ENCODE peak calls at places on chromosomes 6 and 20, in four cellular contexts. One of them, this sample, is unnamed.

GRCh38 chr20:20412750-20413149 is 44.8 kb downstream of the INSM1 start:
- DNase-seq in HL-60: no peak
- DNase-seq in K562: no peak
- DNase-seq in GM12878: no peak
- DNase-seq in this sample: no peak

GRCh38 chr6:6696867-6697531 is 108.5 kb downstream of the LY86 start:
- DNase-seq in K562: peak; percentile 81
- DNase-seq in HL-60: peak; percentile 81
- DNase-seq in GM12878: no peak
- DNase-seq in this sample: no peak

GRCh38 chr20:54115172-54115854 is 44.9 kb upstream of the BCAS1 start:
- DNase-seq in K562: no peak
- DNase-seq in GM12878: no peak
- DNase-seq in HL-60: no peak
- DNase-seq in this sample: no peak

GRCh38 chr6:129672883-129673631 is 36.9 kb downstream of the ARHGAP18 start:
- DNase-seq in K562: no peak
- DNase-seq in GM12878: peak; percentile 60
- DNase-seq in HL-60: no peak
- DNase-seq in this sample: no peak

GRCh38 chr6:160198577-160199211 is 59.9 kb downstream of the SLC22A2 start:
- DNase-seq in K562: no peak
- DNase-seq in GM12878: no peak
- DNase-seq in HL-60: no peak
- DNase-seq in this sample: no peak

GRCh38 chr20:48012401-48012974 is 227.2 kb upstream of the SULF2 start:
- DNase-seq in K562: no peak
- DNase-seq in HL-60: no peak
- DNase-seq in GM12878: no peak
- DNase-seq in this sample: no peak

GRCh38 chr20:37526839-37527637 is 638 bp downstream of the BLCAP start:
- DNase-seq in HL-60: no peak
- DNase-seq in K562: no peak
- DNase-seq in GM12878: no peak
- DNase-seq in this sample: no peak

GRCh38 chr6:15431762-15432495 is 186.1 kb downstream of the JARID2 start:
- DNase-seq in HL-60: no peak
- DNase-seq in K562: no peak
- DNase-seq in GM12878: no peak
- DNase-seq in this sample: no peak

GRCh38 chr20:58956078-58956477 is 25.0 kb upstream of the NELFCD start:
- DNase-seq in HL-60: peak; percentile 97
- DNase-seq in GM12878: no peak
- DNase-seq in K562: no peak
- DNase-seq in this sample: no peak

GRCh38 chr6:25717856-25718740 is 36.4 kb upstream of the SLC17A4 start:
- DNase-seq in GM12878: no peak
- DNase-seq in HL-60: peak; percentile 2
- DNase-seq in K562: peak; percentile 35
- DNase-seq in this sample: no peak

GRCh38 chr6:12479885-12480284 is 189.7 kb downstream of the EDN1 start:
- DNase-seq in K562: no peak
- DNase-seq in GM12878: no peak
- DNase-seq in HL-60: no peak
- DNase-seq in this sample: no peak

GRCh38 chr20:63519765-63520593 is 586 bp upstream of the PPDPF start:
- DNase-seq in K562: peak; percentile 71
- DNase-seq in GM12878: no peak
- DNase-seq in HL-60: no peak
- DNase-seq in this sample: no peak

GRCh38 chr20:63695419-63696310 is 787 bp upstream of the TNFRSF6B start:
- DNase-seq in K562: peak; percentile 7
- DNase-seq in HL-60: no peak
- DNase-seq in GM12878: no peak
- DNase-seq in this sample: peak; percentile 29

GRCh38 chr6:112253505-112253841 is 894 bp downstream of the LAMA4 start:
- DNase-seq in K562: no peak
- DNase-seq in HL-60: no peak
- DNase-seq in GM12878: no peak
- DNase-seq in this sample: no peak

GRCh38 chr6:24448828-24449525 is 40.4 kb downstream of the GPLD1 start:
- DNase-seq in HL-60: no peak
- DNase-seq in K562: no peak
- DNase-seq in GM12878: no peak
- DNase-seq in this sample: no peak

GRCh38 chr6:154590770-154591169 is 80.3 kb upstream of the CNKSR3 start:
- DNase-seq in GM12878: no peak
- DNase-seq in HL-60: no peak
- DNase-seq in K562: no peak
- DNase-seq in this sample: no peak

GRCh38 chr20:56978475-56978874 is 288.0 kb downstream of the BMP7 start:
- DNase-seq in GM12878: no peak
- DNase-seq in K562: no peak
- DNase-seq in HL-60: no peak
- DNase-seq in this sample: no peak

GRCh38 chr6:157120523-157121232 is 202.6 kb downstream of the TMEM242 start:
- DNase-seq in K562: no peak
- DNase-seq in HL-60: no peak
- DNase-seq in GM12878: no peak
- DNase-seq in this sample: no peak

GRCh38 chr6:127119361-127120108 is 1.1 kb downstream of the RSPO3 start:
- DNase-seq in HL-60: no peak
- DNase-seq in K562: no peak
- DNase-seq in GM12878: no peak
- DNase-seq in this sample: peak; percentile 31

GRCh38 chr20:38109657-38110524 is 55.2 kb downstream of the TGM2 start:
- DNase-seq in HL-60: no peak
- DNase-seq in GM12878: no peak
- DNase-seq in K562: no peak
- DNase-seq in this sample: no peak

GRCh38 chr6:37182736-37183590 is 13.0 kb downstream of the PIM1 start:
- DNase-seq in K562: peak; percentile 92
- DNase-seq in GM12878: peak; percentile 32
- DNase-seq in HL-60: no peak
- DNase-seq in this sample: no peak

GRCh38 chr6:137094411-137095008 is 49.7 kb upstream of the IL20RA start:
- DNase-seq in K562: peak; percentile 50
- DNase-seq in GM12878: peak; percentile 91
- DNase-seq in HL-60: peak; percentile 43
- DNase-seq in this sample: no peak

GRCh38 chr6:51934098-51934497 is 153.3 kb downstream of the PKHD1 start:
- DNase-seq in K562: peak; percentile 44
- DNase-seq in GM12878: no peak
- DNase-seq in HL-60: no peak
- DNase-seq in this sample: no peak

GRCh38 chr6:39206250-39206721 is 23.0 kb downstream of the KCNK5 start:
- DNase-seq in GM12878: no peak
- DNase-seq in HL-60: no peak
- DNase-seq in K562: peak; percentile 75
- DNase-seq in this sample: no peak

GRCh38 chr6:30124391-30124790 is 11.5 kb upstream of the TRIM31 start:
- DNase-seq in GM12878: no peak
- DNase-seq in K562: no peak
- DNase-seq in HL-60: no peak
- DNase-seq in this sample: no peak

GRCh38 chr6:30121446-30122065 is 8.7 kb upstream of the TRIM31 start:
- DNase-seq in HL-60: no peak
- DNase-seq in K562: no peak
- DNase-seq in GM12878: no peak
- DNase-seq in this sample: no peak

GRCh38 chr6:30127238-30128093 is 8.5 kb upstream of the TRIM40 start:
- DNase-seq in HL-60: no peak
- DNase-seq in GM12878: no peak
- DNase-seq in K562: no peak
- DNase-seq in this sample: no peak

GRCh38 chr6:30116724-30117123 is 3.8 kb upstream of the TRIM31 start:
- DNase-seq in GM12878: no peak
- DNase-seq in HL-60: no peak
- DNase-seq in K562: no peak
- DNase-seq in this sample: no peak

GRCh38 chr6:30122515-30122914 is 9.6 kb upstream of the TRIM31 start:
- DNase-seq in GM12878: no peak
- DNase-seq in HL-60: no peak
- DNase-seq in K562: no peak
- DNase-seq in this sample: no peak
- TF ChIP-seq SPI1 in GM12878: no peak
- TF ChIP-seq SPI1 in HL-60: no peak
- TF ChIP-seq SPI1 in K562: no peak
- TF ChIP-seq SPI1 in this sample: no peak

GRCh38 chr6:120493483-120493882 is 840.8 kb downstream of the TBC1D32 start:
- DNase-seq in HL-60: no peak
- DNase-seq in K562: no peak
- DNase-seq in GM12878: no peak
- DNase-seq in this sample: no peak

GRCh38 chr6:120489941-120490340 is 844.3 kb downstream of the TBC1D32 start:
- DNase-seq in HL-60: no peak
- DNase-seq in GM12878: no peak
- DNase-seq in K562: no peak
- DNase-seq in this sample: no peak
- TF ChIP-seq SPI1 in HL-60: no peak
- TF ChIP-seq SPI1 in GM12878: no peak
- TF ChIP-seq SPI1 in K562: no peak
- TF ChIP-seq SPI1 in this sample: no peak

GRCh38 chr6:5205877-5206840 is 54.6 kb downstream of the LYRM4 start:
- DNase-seq in K562: peak; percentile 23
- DNase-seq in GM12878: no peak
- DNase-seq in HL-60: peak; percentile 60
- DNase-seq in this sample: no peak

GRCh38 chr6:5203571-5203970 is 57.2 kb downstream of the LYRM4 start:
- DNase-seq in K562: no peak
- DNase-seq in GM12878: no peak
- DNase-seq in HL-60: no peak
- DNase-seq in this sample: no peak

GRCh38 chr6:5206920-5207561 is 53.7 kb downstream of the LYRM4 start:
- DNase-seq in HL-60: no peak
- DNase-seq in K562: no peak
- DNase-seq in GM12878: no peak
- DNase-seq in this sample: no peak

GRCh38 chr6:5204340-5204739 is 56.4 kb downstream of the LYRM4 start:
- DNase-seq in K562: no peak
- DNase-seq in GM12878: no peak
- DNase-seq in HL-60: peak; percentile 47
- DNase-seq in this sample: no peak

DNA sequence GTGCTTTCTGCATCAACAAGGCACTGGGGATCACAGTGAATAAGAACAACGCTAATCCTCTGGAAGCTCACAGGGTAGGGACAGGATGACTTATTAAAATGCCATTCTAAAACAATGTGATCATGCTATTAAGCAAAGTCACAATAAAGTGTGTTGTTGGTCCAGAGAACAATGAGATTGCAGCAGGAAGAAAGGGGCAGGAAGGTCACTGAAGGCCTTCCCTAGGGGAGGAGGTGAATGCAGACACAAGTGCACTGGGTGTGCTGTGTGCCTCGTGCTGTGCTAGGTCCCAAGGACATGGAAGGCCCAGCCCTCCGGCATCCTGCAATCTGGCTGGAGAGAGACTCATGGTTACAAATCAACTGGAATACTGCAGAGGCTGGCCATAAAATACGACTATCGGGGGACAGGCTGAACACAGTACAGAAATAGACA is 55.7 kb downstream of the LYRM4 start:
- DNase-seq in GM12878: no peak
- DNase-seq in HL-60: no peak
- DNase-seq in K562: no peak
- DNase-seq in this sample: no peak
- TF ChIP-seq SPI1 in GM12878: no peak
- TF ChIP-seq SPI1 in HL-60: no peak
- TF ChIP-seq SPI1 in K562: no peak
- TF ChIP-seq SPI1 in this sample: no peak

GRCh38 chr6:53133961-53134360 is 14.7 kb downstream of the GCM1 start:
- DNase-seq in HL-60: no peak
- DNase-seq in GM12878: no peak
- DNase-seq in K562: no peak
- DNase-seq in this sample: no peak

GRCh38 chr6:53139841-53140413 is 8.7 kb downstream of the GCM1 start:
- DNase-seq in GM12878: no peak
- DNase-seq in HL-60: no peak
- DNase-seq in K562: no peak
- DNase-seq in this sample: no peak

GRCh38 chr6:53134601-53135235 is 13.9 kb downstream of the GCM1 start:
- DNase-seq in K562: peak; percentile 37
- DNase-seq in HL-60: no peak
- DNase-seq in GM12878: no peak
- DNase-seq in this sample: no peak

GRCh38 chr6:53130891-53131290 is 17.8 kb downstream of the GCM1 start:
- DNase-seq in GM12878: no peak
- DNase-seq in K562: no peak
- DNase-seq in HL-60: no peak
- DNase-seq in this sample: no peak

GRCh38 chr6:53136000-53136609 is 12.5 kb downstream of the GCM1 start:
- DNase-seq in HL-60: no peak
- DNase-seq in GM12878: no peak
- DNase-seq in K562: no peak
- DNase-seq in this sample: no peak
- TF ChIP-seq SPI1 in HL-60: no peak
- TF ChIP-seq SPI1 in GM12878: no peak
- TF ChIP-seq SPI1 in K562: no peak
- TF ChIP-seq SPI1 in this sample: no peak

DNA sequence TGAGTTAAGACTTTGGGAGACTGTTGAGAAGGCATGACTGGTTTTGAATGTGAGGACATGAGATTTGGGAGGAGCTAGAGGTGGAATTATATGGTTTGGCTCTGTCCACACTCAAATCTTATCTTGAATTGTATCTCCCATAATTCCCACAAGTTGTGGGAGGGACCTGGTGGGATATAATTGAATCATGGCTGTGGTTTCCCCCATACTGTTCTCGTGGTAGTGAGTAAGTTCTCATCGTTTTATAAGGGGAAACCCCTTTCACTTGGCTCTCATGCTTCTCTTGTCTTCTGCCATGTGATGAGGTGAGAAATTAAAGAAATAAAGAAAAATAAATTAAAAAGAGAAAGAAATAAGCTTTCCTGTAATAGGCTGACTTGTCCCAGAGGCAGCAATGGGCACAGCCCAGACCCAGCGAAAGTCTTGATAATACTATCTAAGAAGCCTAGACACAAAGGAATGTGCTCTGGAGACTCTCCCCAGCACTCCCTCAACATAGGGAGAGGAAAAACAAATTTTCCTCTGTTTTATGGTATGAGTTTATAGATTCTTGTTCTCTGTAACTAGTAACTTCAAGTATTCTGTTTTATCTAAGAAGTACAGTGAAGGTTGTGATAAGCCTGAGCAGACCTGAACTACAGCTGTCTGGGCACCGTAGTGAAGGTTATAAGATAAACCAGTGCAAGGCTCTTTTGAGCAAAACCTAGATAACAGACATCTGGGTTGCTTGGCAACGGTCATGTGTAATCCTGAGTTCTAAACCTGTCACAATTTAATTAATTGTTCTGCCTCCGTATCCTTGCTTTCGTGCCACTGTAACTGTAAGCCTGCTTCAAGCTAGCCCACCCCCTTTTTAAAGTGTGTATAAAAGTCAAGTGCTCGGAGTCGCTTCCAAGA is 89.0 kb upstream of the ECI2 start:
- DNase-seq in K562: no peak
- DNase-seq in HL-60: no peak
- DNase-seq in GM12878: no peak
- DNase-seq in this sample: no peak
- TF ChIP-seq SPI1 in K562: no peak
- TF ChIP-seq SPI1 in HL-60: no peak
- TF ChIP-seq SPI1 in GM12878: no peak
- TF ChIP-seq SPI1 in this sample: no peak

This sample was measured in GM12891.